ENCODE peak calls at places on chromosome 1, in nine cellular contexts. F is neural progenitor cell, Y is hepatocyte, O is GM23248, U is MM.1S, A is SK-N-SH, L is PC-3, C is GM23338, P is HCT116. W is an unnamed sample.
A peak's percentile ranks its signal among the peaks of the same experiment; 100 is the strongest.

GRCh38 chr1:50099654-50100053 is 9.1 kb upstream of the ELAVL4 start:
- DNase-seq in F (no peak), Y (no peak), O (no peak), U (no peak), A (no peak), L (no peak), C (no peak), P (no peak), W (no peak)

GRCh38 chr1:31196685-31197084 is 43.0 kb downstream of the NKAIN1 start:
- DNase-seq in F (no peak), Y (peak; percentile 5), O (peak; percentile 91), U (no peak), A (no peak), L (peak; percentile 86), C (no peak), P (no peak), W (no peak)

GRCh38 chr1:193434319-193434718 is 247.9 kb upstream of the B3GALT2 start:
- DNase-seq in F (no peak), Y (no peak), O (no peak), U (no peak), A (no peak), L (no peak), C (no peak), P (no peak), W (no peak)

GRCh38 chr1:83100133-83100532 is 898.8 kb downstream of the TTLL7 start:
- DNase-seq in F (no peak), Y (no peak), O (no peak), U (no peak), A (no peak), L (no peak), C (no peak), P (no peak), W (no peak)

GRCh38 chr1:217907504-217907903 is 276.4 kb downstream of the SPATA17 start:
- DNase-seq in F (no peak), Y (no peak), O (peak; percentile 28), U (no peak), A (no peak), L (peak; percentile 92), C (no peak), P (no peak), W (no peak)

GRCh38 chr1:209810783-209811182 is 4.8 kb upstream of the IRF6 start:
- DNase-seq in F (no peak), Y (no peak), O (no peak), U (no peak), A (peak; percentile 47), L (no peak), C (no peak), P (no peak), W (no peak)

GRCh38 chr1:175376194-175376593 is 183.6 kb upstream of the KIAA0040 start:
- DNase-seq in F (peak; percentile 35), Y (peak; percentile 23), O (peak; percentile 16), U (peak; percentile 53), A (peak; percentile 36), L (peak; percentile 11), C (peak; percentile 67), P (peak; percentile 26), W (peak; percentile 63)

GRCh38 chr1:110229348-110230001 is 19.4 kb downstream of the KCNC4 start:
- DNase-seq in F (no peak), Y (no peak), O (no peak), U (no peak), A (peak; percentile 43), L (no peak), C (peak; percentile 42), P (no peak), W (no peak)

GRCh38 chr1:40308036-40308727 is 8.9 kb downstream of the COL9A2 start:
- DNase-seq in F (no peak), Y (no peak), O (no peak), U (no peak), A (no peak), L (no peak), C (no peak), P (no peak), W (no peak)

GRCh38 chr1:2257245-2257627 is 29.1 kb downstream of the SKI start:
- DNase-seq in F (peak; percentile 56), Y (no peak), O (peak; percentile 58), U (no peak), A (no peak), L (no peak), C (peak; percentile 53), P (no peak), W (no peak)

GRCh38 chr1:2391034-2391384 is 345 bp downstream of the MORN1 start:
- DNase-seq in F (peak; percentile 76), Y (peak; percentile 54), O (peak; percentile 76), U (peak; percentile 20), A (peak; percentile 76), L (no peak), C (peak; percentile 70), P (no peak), W (peak; percentile 30)

GRCh38 chr1:98046031-98046641 is 125.3 kb upstream of the DPYD start:
- DNase-seq in F (peak; percentile 71), Y (peak; percentile 15), O (peak; percentile 85), U (no peak), A (peak; percentile 52), L (no peak), C (peak; percentile 63), P (no peak), W (no peak)

GRCh38 chr1:98051065-98051675 is 130.3 kb upstream of the DPYD start:
- DNase-seq in F (peak; percentile 82), Y (peak; percentile 78), O (peak; percentile 80), U (peak; percentile 53), A (peak; percentile 53), L (peak; percentile 94), C (peak; percentile 82), P (peak; percentile 51), W (peak; percentile 61)

GRCh38 chr1:98045211-98046030 is 124.6 kb upstream of the DPYD start:
- DNase-seq in F (peak; percentile 54), Y (no peak), O (peak; percentile 81), U (no peak), A (peak; percentile 77), L (no peak), C (peak; percentile 59), P (no peak), W (no peak)

GRCh38 chr1:98049370-98050115 is 128.7 kb upstream of the DPYD start:
- DNase-seq in F (peak; percentile 64), Y (no peak), O (peak; percentile 59), U (no peak), A (peak; percentile 51), L (no peak), C (peak; percentile 51), P (no peak), W (no peak)

DNA sequence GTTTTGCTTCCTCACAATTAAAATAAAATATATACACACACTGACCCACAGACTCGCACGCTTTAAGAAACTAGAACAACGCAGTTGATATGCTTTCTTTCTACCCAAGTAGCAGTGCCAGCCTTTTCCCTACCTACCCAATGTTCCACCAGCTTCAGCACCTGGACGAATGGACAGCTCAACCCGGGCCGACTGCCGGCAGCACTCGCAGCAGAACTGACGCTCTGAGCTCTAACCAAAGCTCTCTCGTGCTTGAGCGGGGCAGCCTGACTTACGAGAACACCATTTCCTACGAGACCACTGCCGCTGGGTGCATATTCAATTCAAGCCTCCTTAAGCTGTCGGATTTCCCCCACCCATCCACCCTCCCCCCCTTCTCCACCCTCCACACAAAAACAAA is 127.4 kb upstream of the DPYD start:
- DNase-seq in F (peak; percentile 92), Y (peak; percentile 89), O (peak; percentile 94), U (peak; percentile 55), A (peak; percentile 59), L (peak; percentile 70), C (peak; percentile 90), P (no peak), W (peak; percentile 1)
- TF ChIP-seq EZH2phosphoT487 in F (no peak), Y (no peak), O (no peak), U (no peak), A (no peak), L (no peak), C (no peak), P (no peak), W (no peak)

GRCh38 chr1:23539698-23540266 is 8.7 kb upstream of the E2F2 start:
- DNase-seq in F (peak; percentile 92), Y (peak; percentile 95), O (peak; percentile 89), U (peak; percentile 96), A (peak; percentile 90), L (peak; percentile 96), C (peak; percentile 98), P (peak; percentile 94), W (peak; percentile 97)

GRCh38 chr1:23533288-23534130 is 2.5 kb upstream of the E2F2 start:
- DNase-seq in F (no peak), Y (no peak), O (no peak), U (peak; percentile 9), A (no peak), L (peak; percentile 13), C (no peak), P (no peak), W (peak; percentile 60)

GRCh38 chr1:23531695-23532094 is 662 bp upstream of the E2F2 start:
- DNase-seq in F (no peak), Y (no peak), O (no peak), U (no peak), A (peak; percentile 64), L (no peak), C (no peak), P (no peak), W (no peak)

GRCh38 chr1:23537296-23537993 is 6.4 kb upstream of the E2F2 start:
- DNase-seq in F (no peak), Y (no peak), O (peak; percentile 72), U (no peak), A (no peak), L (no peak), C (no peak), P (no peak), W (peak; percentile 32)
- H2AFZ ChIP-seq in F (no peak overlapping the region), Y (no peak overlapping the region), O (peak overlapping the region; percentile 14), U (no peak overlapping the region), A (no peak overlapping the region), L (no peak overlapping the region), C (no peak overlapping the region), P (no peak overlapping the region), W (peak overlapping the region; percentile 78)

GRCh38 chr1:236345728-236346127 is 48.4 kb upstream of the EDARADD start:
- DNase-seq in F (peak; percentile 52), Y (no peak), O (peak; percentile 9), U (no peak), A (peak; percentile 50), L (peak; percentile 3), C (peak; percentile 63), P (no peak), W (peak; percentile 20)
- TF ChIP-seq EZH2phosphoT487 in F (no peak), Y (no peak), O (no peak), U (no peak), A (no peak), L (no peak), C (no peak), P (no peak), W (no peak)

GRCh38 chr1:119778359-119778758 is 9.7 kb upstream of the HMGCS2 start:
- DNase-seq in F (no peak), Y (no peak), O (no peak), U (no peak), A (no peak), L (no peak), C (no peak), P (no peak), W (no peak)

GRCh38 chr1:119778886-119779560 is 10.3 kb upstream of the HMGCS2 start:
- DNase-seq in F (no peak), Y (no peak), O (no peak), U (no peak), A (peak; percentile 11), L (no peak), C (no peak), P (no peak), W (no peak)

GRCh38 chr1:119782541-119783338 is 14.0 kb upstream of the HMGCS2 start:
- DNase-seq in F (no peak), Y (no peak), O (no peak), U (no peak), A (no peak), L (peak; percentile 89), C (no peak), P (no peak), W (no peak)

GRCh38 chr1:119781434-119782210 is 12.9 kb upstream of the HMGCS2 start:
- DNase-seq in F (no peak), Y (no peak), O (no peak), U (no peak), A (no peak), L (no peak), C (no peak), P (no peak), W (no peak)

GRCh38 chr1:119779869-119780356 is 11.2 kb upstream of the HMGCS2 start:
- DNase-seq in F (no peak), Y (peak; percentile 64), O (peak; percentile 67), U (no peak), A (peak; percentile 52), L (peak; percentile 70), C (no peak), P (no peak), W (no peak)
- H2AFZ ChIP-seq in F (peak overlapping the region; percentile 86), Y (peak overlapping the region; percentile 3), O (peak overlapping the region; percentile 95), U (no peak overlapping the region), A (peak overlapping the region; percentile 54), L (peak overlapping the region; percentile 68), C (peak overlapping the region; percentile 86), P (no peak overlapping the region), W (no peak overlapping the region)